ENCODE peak calls at places on chromosomes 1 and 21, in eight cellular contexts. Q, U, G, S, R, K, T and N are unnamed samples.

GRCh38 chr1:101905298-101905794 is 91.4 kb downstream of the OLFM3 start:
- DNase-seq in S (no peak), K (no peak), G (no peak), R (no peak), Q (no peak), U (no peak), T (no peak), N (no peak)

GRCh38 chr1:151790071-151790939 is at the start of gene TDRKH:
- DNase-seq in T (peak), Q (peak), K (peak), S (peak), R (peak), U (peak), G (peak), N (peak)

GRCh38 chr1:159786966-159787365 is 6.2 kb downstream of the DUSP23 start:
- DNase-seq in R (no peak), G (no peak), K (no peak), S (peak), Q (no peak), T (no peak), U (peak), N (peak)

GRCh38 chr1:55938376-55938850 is 641.0 kb downstream of the PLPP3 start:
- DNase-seq in S (no peak), R (no peak), Q (no peak), K (no peak), G (no peak), T (no peak), U (peak), N (no peak)

GRCh38 chr1:11560061-11560460 is 81.1 kb downstream of the DISP3 start:
- DNase-seq in S (no peak), Q (no peak), G (no peak), K (no peak), T (no peak), R (no peak), U (no peak), N (no peak)

GRCh38 chr21:23638131-23638530 is 1969.2 kb downstream of the MRPL39 start:
- DNase-seq in S (no peak), U (no peak), G (no peak), Q (no peak), T (no peak), K (no peak), R (no peak), N (no peak)

GRCh38 chr21:45994086-45994661 is 12.6 kb downstream of the COL6A1 start:
- DNase-seq in S (no peak), Q (no peak), G (no peak), U (peak), T (no peak), K (no peak), R (no peak), N (no peak)

GRCh38 chr21:37047079-37047478 is 25.8 kb downstream of the PIGP start:
- DNase-seq in G (no peak), K (no peak), U (no peak), S (no peak), T (no peak), Q (no peak), R (no peak), N (no peak)

GRCh38 chr1:151713044-151713443 is 3.6 kb downstream of the CELF3 start:
- DNase-seq in G (no peak), Q (no peak), U (no peak), S (no peak), T (no peak), K (no peak), R (no peak), N (no peak)

GRCh38 chr1:115134850-115135484 is 45.7 kb upstream of the TSPAN2 start:
- DNase-seq in K (no peak), T (no peak), R (no peak), Q (peak), S (peak), G (peak), U (peak), N (peak)

GRCh38 chr1:61083799-61084385 is 1.5 kb downstream of the NFIA start:
- DNase-seq in U (no peak), K (no peak), Q (no peak), T (no peak), S (peak), R (no peak), G (no peak), N (peak)

GRCh38 chr21:28883931-28884330 is 108.7 kb downstream of the LTN1 start:
- DNase-seq in U (no peak), R (no peak), K (no peak), S (no peak), G (no peak), Q (no peak), T (no peak), N (no peak)

GRCh38 chr21:46097826-46098286 is at the start of gene COL6A2:
- DNase-seq in G (peak), U (peak), T (peak), K (no peak), Q (peak), R (no peak), S (peak), N (peak)

GRCh38 chr1:89598450-89599331 is 34.2 kb upstream of the LRRC8C start:
- DNase-seq in Q (peak), G (peak), T (peak), S (peak), K (peak), U (peak), R (no peak), N (peak)

GRCh38 chr1:26910343-26911160 is 3.2 kb downstream of the NR0B2 start:
- DNase-seq in T (no peak), Q (no peak), G (no peak), K (no peak), U (no peak), R (no peak), S (no peak), N (no peak)

GRCh38 chr1:201384406-201384782 is 6.9 kb upstream of the TNNT2 start:
- DNase-seq in Q (no peak), S (no peak), K (no peak), G (no peak), T (no peak), U (peak), R (no peak), N (no peak)

GRCh38 chr1:115237507-115237906 is 100.5 kb downstream of the NGF start:
- DNase-seq in G (peak), U (peak), S (no peak), R (no peak), T (no peak), Q (no peak), K (no peak), N (no peak)

GRCh38 chr1:10870493-10871096 is 74.1 kb upstream of the CASZ1 start:
- DNase-seq in K (no peak), S (no peak), U (no peak), T (no peak), G (no peak), R (no peak), Q (no peak), N (no peak)

GRCh38 chr1:14120895-14121294 is 420.9 kb downstream of the PRDM2 start:
- DNase-seq in R (no peak), Q (no peak), U (peak), G (no peak), S (no peak), K (no peak), T (no peak), N (no peak)

GRCh38 chr1:156160744-156161181 is 7.4 kb downstream of the SEMA4A start:
- DNase-seq in R (no peak), G (peak), T (peak), U (peak), K (no peak), S (peak), Q (no peak), N (peak)

GRCh38 chr1:156162430-156163037 is 9.1 kb downstream of the SEMA4A start:
- DNase-seq in Q (no peak), T (no peak), G (no peak), U (no peak), S (peak), K (no peak), R (no peak), N (no peak)

GRCh38 chr1:156157974-156158373 is 4.6 kb downstream of the SEMA4A start:
- DNase-seq in G (no peak), T (no peak), Q (no peak), K (no peak), U (no peak), S (no peak), R (no peak), N (no peak)

GRCh38 chr1:156157506-156157905 is 4.1 kb downstream of the SEMA4A start:
- DNase-seq in U (no peak), K (peak), G (no peak), Q (no peak), R (no peak), S (no peak), T (no peak), N (no peak)

GRCh38 chr1:156160000-156160743 is 6.8 kb downstream of the SEMA4A start:
- DNase-seq in G (no peak), R (no peak), K (no peak), T (no peak), U (no peak), S (peak), Q (no peak), N (no peak)
- H3K4me3 ChIP-seq in G (peak), R (no peak), K (no peak), T (peak), U (peak), S (no peak), Q (no peak), N (no peak)

DNA sequence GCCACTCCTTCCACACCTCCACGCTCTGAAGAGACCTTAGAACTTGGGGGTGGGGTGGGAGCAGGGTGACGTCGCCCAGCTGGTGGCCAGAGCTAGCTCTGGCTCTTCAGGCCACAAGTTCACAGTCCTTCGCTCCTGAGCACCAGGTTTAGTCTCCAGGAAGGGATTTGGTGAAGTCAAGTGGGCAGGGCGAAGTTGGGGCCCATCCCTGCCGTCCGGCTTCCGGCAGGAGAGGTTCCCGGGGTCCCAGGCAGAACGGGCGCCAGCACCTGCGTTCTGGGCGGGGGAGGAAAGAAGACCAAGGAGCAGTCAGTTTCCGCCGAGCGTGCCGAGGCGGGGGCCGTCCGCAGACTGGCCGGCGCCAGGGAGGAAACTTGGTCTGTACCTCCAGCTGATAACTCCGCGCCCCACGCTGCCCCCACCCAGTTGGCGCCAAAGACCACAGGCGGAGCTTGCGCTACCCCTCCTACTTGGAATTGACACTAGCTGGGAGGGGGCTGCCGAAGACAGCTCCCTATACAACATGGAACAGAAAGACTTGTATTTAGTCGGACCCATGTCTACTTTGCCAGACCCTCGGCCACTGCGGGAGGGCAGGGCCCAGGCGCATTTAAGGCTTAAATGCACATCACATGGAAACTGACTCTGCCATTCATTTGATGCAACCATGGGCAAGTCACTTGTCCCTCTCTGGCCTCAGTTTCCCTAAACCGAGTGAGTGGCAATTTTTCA is 995 bp downstream of the ID3 start:
- DNase-seq in Q (no peak), R (no peak), S (peak), G (no peak), K (no peak), U (no peak), T (peak), N (peak)
- H3K4me3 ChIP-seq in Q (peak), R (peak), S (peak), G (peak), K (peak), U (peak), T (peak), N (peak)

GRCh38 chr1:207754942-207755689 is 3.3 kb downstream of the CD46 start:
- DNase-seq in U (peak), G (no peak), R (no peak), T (no peak), K (no peak), S (peak), Q (no peak), N (peak)

GRCh38 chr1:207754011-207754410 is 2.2 kb downstream of the CD46 start:
- DNase-seq in T (no peak), U (no peak), G (no peak), K (no peak), Q (no peak), R (no peak), S (no peak), N (no peak)

GRCh38 chr1:207752456-207753132 is 740 bp downstream of the CD46 start:
- DNase-seq in G (no peak), S (peak), K (no peak), R (no peak), Q (no peak), U (peak), T (peak), N (peak)

GRCh38 chr1:207751790-207752455 is at the start of gene CD46:
- DNase-seq in K (peak), U (peak), Q (peak), G (peak), T (peak), R (peak), S (peak), N (peak)

GRCh38 chr1:207753611-207754010 is 1.8 kb downstream of the CD46 start:
- DNase-seq in G (no peak), K (no peak), S (no peak), R (no peak), U (no peak), Q (no peak), T (no peak), N (no peak)
- H3K4me3 ChIP-seq in G (no peak), K (peak), S (peak), R (peak), U (peak), Q (peak), T (peak), N (no peak)

DNA sequence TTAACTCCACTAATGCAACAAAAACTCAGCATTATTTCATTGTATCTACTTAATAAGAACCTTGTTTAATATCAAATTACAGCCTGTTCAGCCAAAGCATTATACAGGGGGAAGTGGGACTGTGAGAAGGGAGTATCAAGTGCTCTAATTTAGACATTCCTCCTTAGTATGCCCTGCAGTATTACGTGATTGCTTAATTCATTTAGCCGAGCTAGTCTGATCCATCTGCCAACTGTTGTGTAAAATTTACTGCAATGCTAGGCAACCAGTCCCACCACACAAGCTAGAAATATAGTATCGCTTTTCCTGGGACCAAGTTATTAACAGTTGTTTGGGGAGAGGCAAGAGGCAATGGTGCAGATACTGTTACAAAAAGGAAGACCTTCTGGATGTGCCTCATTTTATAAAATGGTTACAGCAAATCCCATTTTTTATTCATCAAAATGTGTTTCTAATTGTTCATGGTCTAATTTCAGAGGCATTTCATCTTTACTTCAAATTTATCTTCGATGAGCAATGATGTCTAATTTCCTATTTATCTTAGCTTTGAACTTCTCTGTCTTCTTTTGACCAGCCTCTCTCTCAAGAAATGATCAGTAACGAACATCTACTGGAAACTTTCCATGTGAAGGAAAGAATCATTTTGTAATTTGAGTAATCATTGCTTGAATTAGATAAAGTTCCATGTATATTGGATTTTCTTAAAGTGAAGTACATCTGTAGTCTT is 283.3 kb downstream of the DUSP10 start:
- DNase-seq in S (peak), T (no peak), G (no peak), K (no peak), U (peak), R (no peak), Q (no peak), N (peak)
- H3K4me3 ChIP-seq in S (no peak), T (no peak), G (no peak), K (no peak), U (no peak), R (no peak), Q (no peak), N (no peak)

GRCh38 chr1:46070164-46070814 is 62.1 kb downstream of the PIK3R3 start:
- DNase-seq in U (no peak), T (no peak), R (no peak), S (no peak), G (no peak), Q (no peak), K (no peak), N (no peak)

GRCh38 chr1:46064708-46065107 is 67.7 kb downstream of the PIK3R3 start:
- DNase-seq in U (no peak), R (no peak), T (no peak), K (no peak), Q (no peak), S (no peak), G (no peak), N (no peak)

GRCh38 chr1:46068525-46068924 is 63.9 kb downstream of the PIK3R3 start:
- DNase-seq in U (no peak), Q (no peak), R (no peak), S (no peak), G (no peak), T (no peak), K (no peak), N (no peak)

GRCh38 chr1:46065405-46065804 is 67.0 kb downstream of the PIK3R3 start:
- DNase-seq in Q (no peak), U (no peak), K (peak), S (no peak), R (no peak), T (no peak), G (no peak), N (no peak)

GRCh38 chr1:46067652-46068051 is 64.8 kb downstream of the PIK3R3 start:
- DNase-seq in G (no peak), K (no peak), U (no peak), R (no peak), Q (no peak), T (no peak), S (no peak), N (no peak)
- H3K4me3 ChIP-seq in G (no peak), K (no peak), U (no peak), R (no peak), Q (no peak), T (no peak), S (no peak), N (no peak)